ENCODE peak calls at places on chromosomes 6 and 20, in five cellular contexts. E is activated gamma-delta T cell; G is endothelial cell; I is HS-5; N is CD8-positive, alpha-beta T cell. C is an unnamed sample.

GRCh38 chr6:52610745-52611355 is 34.0 kb upstream of the TRAM2 start:
- DNase-seq in E (no peak), G (no peak), I (peak), N (no peak), C (no peak)

GRCh38 chr6:98286620-98287019 is 547.8 kb upstream of the POU3F2 start:
- DNase-seq in E (no peak), G (no peak), I (no peak), N (no peak), C (no peak)

GRCh38 chr20:56414842-56415765 is 3.0 kb downstream of the CASS4 start:
- DNase-seq in E (no peak), G (no peak), I (no peak), N (no peak), C (no peak)

GRCh38 chr20:62314339-62314638 is 11.5 kb downstream of the ADRM1 start:
- DNase-seq in E (no peak), G (no peak), I (no peak), N (no peak), C (no peak)

GRCh38 chr6:48032156-48032555 is 78.8 kb downstream of the PTCHD4 start:
- DNase-seq in E (no peak), G (no peak), I (peak), N (no peak), C (no peak)

GRCh38 chr6:139820191-139820590 is 445.7 kb upstream of the CITED2 start:
- DNase-seq in E (no peak), G (no peak), I (peak), N (no peak), C (no peak)

GRCh38 chr20:54763366-54763765 is 288.0 kb downstream of the DOK5 start:
- DNase-seq in E (no peak), G (no peak), I (no peak), N (no peak), C (no peak)

GRCh38 chr6:129030231-129030630 is 147.3 kb downstream of the LAMA2 start:
- DNase-seq in E (no peak), G (no peak), I (no peak), N (no peak), C (no peak)

GRCh38 chr6:13194852-13195251 is 133.5 kb downstream of the TBC1D7 start:
- DNase-seq in E (no peak), G (peak), I (peak), N (no peak), C (peak)

GRCh38 chr6:62623851-62624532 is 338.0 kb upstream of the KHDRBS2 start:
- DNase-seq in E (no peak), G (no peak), I (peak), N (no peak), C (no peak)

GRCh38 chr20:49386848-49387605 is 95.4 kb downstream of the KCNB1 start:
- DNase-seq in E (no peak), G (no peak), I (no peak), N (no peak), C (no peak)

GRCh38 chr20:21424846-21425245 is 27.5 kb upstream of the NKX2-4 start:
- DNase-seq in E (no peak), G (no peak), I (no peak), N (no peak), C (no peak)

C was measured in Ammon's horn.